ENCODE peak calls at places on chromosomes 5 and 9, in seven cellular contexts. E is hippocampal formation; G is ureter; Z is GM12864; R is effector memory CD8-positive, alpha-beta T cell; N is fibroblast of lung; U is T-helper 1 cell. V is an unnamed sample.

GRCh38 chr5:58135571-58136335 is 324.1 kb downstream of the PLK2 start:
- DNase-seq in E (no peak), N (peak), G (no peak), Z (no peak), R (no peak), U (no peak), V (no peak)

GRCh38 chr9:76732341-76732958 is 31.8 kb upstream of the PCA3 start:
- DNase-seq in Z (no peak), E (no peak), G (no peak), U (no peak), N (no peak), R (no peak), V (no peak)

GRCh38 chr9:36470891-36471290 is 70.8 kb upstream of the RNF38 start:
- DNase-seq in G (peak), E (no peak), U (peak), R (peak), Z (peak), N (peak), V (peak)

GRCh38 chr9:120935383-120935857 is 8.8 kb upstream of the TRAF1 start:
- DNase-seq in U (no peak), R (no peak), Z (no peak), N (peak), E (peak), G (peak), V (peak)

GRCh38 chr5:40165106-40165788 is 514.5 kb upstream of the PTGER4 start:
- DNase-seq in U (no peak), N (no peak), Z (no peak), E (no peak), G (no peak), R (no peak), V (no peak)

GRCh38 chr5:89556215-89557009 is 673.4 kb upstream of the MEF2C start:
- DNase-seq in N (peak), G (no peak), R (no peak), U (no peak), Z (no peak), E (no peak), V (no peak)

GRCh38 chr5:66440202-66440680 is 156.0 kb upstream of the MAST4 start:
- DNase-seq in N (peak), E (no peak), U (no peak), Z (no peak), G (no peak), R (no peak), V (no peak)

GRCh38 chr9:136582977-136583735 is 37.3 kb upstream of the NOTCH1 start:
- DNase-seq in Z (no peak), N (no peak), G (no peak), R (no peak), E (peak), U (no peak), V (no peak)

GRCh38 chr5:143554918-143555477 is 151.5 kb upstream of the NR3C1 start:
- DNase-seq in R (no peak), Z (no peak), E (no peak), N (peak), G (no peak), U (no peak), V (no peak)